ENCODE peak calls at places on chromosomes 16 and 17, in four cellular contexts. F is lower lobe of right lung, W is thyroid gland, J is pancreas. H is an unnamed sample. For H3K27me3, the result is how much of the 10 kb centered on the place peaks cover.

GRCh38 chr17:10155334-10156081 is 42.9 kb downstream of the GAS7 start:
- DNase-seq in F (no peak), W (no peak), J (no peak), H (no peak)

GRCh38 chr16:11066231-11066870 is 122.0 kb downstream of the CLEC16A start:
- DNase-seq in F (no peak), W (no peak), J (no peak), H (no peak)

GRCh38 chr16:11871193-11871592 is 19.9 kb upstream of the RSL1D1 start:
- DNase-seq in F (no peak), W (peak), J (no peak), H (no peak)

GRCh38 chr16:86045601-86045971 is 146.6 kb downstream of the IRF8 start:
- DNase-seq in F (no peak), W (no peak), J (no peak), H (no peak)

GRCh38 chr16:65384441-65384840 is 262.6 kb upstream of the CDH11 start:
- DNase-seq in F (no peak), W (no peak), J (no peak), H (no peak)

GRCh38 chr17:75241996-75242460 is 19.4 kb downstream of the GGA3 start:
- DNase-seq in F (no peak), W (no peak), J (no peak), H (no peak)

GRCh38 chr16:70470927-70471341 is 16.5 kb downstream of the FCSK start:
- DNase-seq in F (no peak), W (peak), J (peak), H (no peak)

GRCh38 chr17:82491533-82491932 is 28.0 kb upstream of the FOXK2 start:
- DNase-seq in F (no peak), W (no peak), J (peak), H (no peak)

GRCh38 chr16:71985262-71985974 is 14.8 kb downstream of the PKD1L3 start:
- DNase-seq in F (no peak), W (no peak), J (no peak), H (no peak)

GRCh38 chr17:58028591-58028990 is 21.5 kb upstream of the SRSF1 start:
- DNase-seq in F (no peak), W (no peak), J (no peak), H (no peak)

GRCh38 chr16:23691483-23692189 is 12.9 kb downstream of the PLK1 start:
- DNase-seq in F (no peak), W (no peak), J (no peak), H (no peak)

GRCh38 chr17:80937501-80938356 is 53.9 kb upstream of the CHMP6 start:
- DNase-seq in F (no peak), W (no peak), J (no peak), H (no peak)

GRCh38 chr16:46862555-46863447 is 21.4 kb upstream of the GPT2 start:
- DNase-seq in F (no peak), W (no peak), J (no peak), H (no peak)

GRCh38 chr17:5826384-5826783 is 242.1 kb upstream of the NLRP1 start:
- DNase-seq in F (no peak), W (no peak), J (no peak), H (no peak)

GRCh38 chr16:49631521-49632041 is 224.3 kb downstream of the ZNF423 start:
- DNase-seq in F (no peak), W (no peak), J (no peak), H (no peak)

GRCh38 chr17:74123350-74123749 is 80.1 kb upstream of the RPL38 start:
- DNase-seq in F (no peak), W (no peak), J (no peak), H (no peak)

GRCh38 chr16:84080378-84080777 is 36.4 kb downstream of the MBTPS1 start:
- DNase-seq in F (no peak), W (no peak), J (no peak), H (no peak)

GRCh38 chr16:11201498-11202259 is 54.3 kb downstream of the SOCS1 start:
- DNase-seq in F (no peak), W (no peak), J (no peak), H (no peak)

GRCh38 chr17:3722716-3723115 is 987 bp upstream of the HASPIN start:
- DNase-seq in F (no peak), W (no peak), J (no peak), H (no peak)

GRCh38 chr16:5015351-5015750 is 18.4 kb downstream of the NAGPA start:
- DNase-seq in F (no peak), W (no peak), J (no peak), H (no peak)

GRCh38 chr16:35193956-35194355 is 1734.5 kb downstream of the TP53TG3F start:
- DNase-seq in F (no peak), W (no peak), J (no peak), H (no peak)

GRCh38 chr17:71792966-71793365 is 327.9 kb upstream of the SOX9 start:
- DNase-seq in F (no peak), W (no peak), J (no peak), H (no peak)

GRCh38 chr17:71899317-71899716 is 221.5 kb upstream of the SOX9 start:
- DNase-seq in F (no peak), W (no peak), J (no peak), H (no peak)

GRCh38 chr17:30336369-30337171 is 2.7 kb upstream of the TMIGD1 start:
- DNase-seq in F (no peak), W (peak), J (no peak), H (no peak)

GRCh38 chr16:86740298-86740697 is 161.9 kb downstream of the FOXL1 start:
- DNase-seq in F (no peak), W (no peak), J (no peak), H (no peak)

GRCh38 chr17:72219136-72219823 is 98.5 kb downstream of the SOX9 start:
- DNase-seq in F (no peak), W (peak), J (no peak), H (no peak)

GRCh38 chr16:4500283-4500682 is 24.1 kb downstream of the HMOX2 start:
- DNase-seq in F (no peak), W (no peak), J (no peak), H (peak)

GRCh38 chr16:24771779-24772157 is 42.3 kb downstream of the TNRC6A start:
- DNase-seq in F (no peak), W (no peak), J (no peak), H (no peak)

GRCh38 chr17:9488556-9488955 is 87.1 kb downstream of the STX8 start:
- DNase-seq in F (no peak), W (no peak), J (no peak), H (no peak)

GRCh38 chr16:73057369-73058210 is 9.7 kb upstream of the ZFHX3 start:
- DNase-seq in F (peak), W (peak), J (peak), H (no peak)

GRCh38 chr17:57468932-57469775 is 212.8 kb downstream of the MSI2 start:
- DNase-seq in F (no peak), W (no peak), J (no peak), H (no peak)

GRCh38 chr17:8109669-8110455 is 8.5 kb downstream of the ALOXE3 start:
- DNase-seq in F (peak), W (peak), J (peak), H (peak)

GRCh38 chr17:3917391-3917931 is 1.2 kb upstream of the P2RX1 start:
- DNase-seq in F (peak), W (peak), J (peak), H (no peak)

GRCh38 chr17:47941998-47942490 is 673 bp downstream of the PNPO start:
- DNase-seq in F (no peak), W (no peak), J (no peak), H (no peak)

GRCh38 chr16:2720063-2720455 is at the start of gene PRSS27:
- DNase-seq in F (no peak), W (no peak), J (peak), H (no peak)

GRCh38 chr17:73533801-73534574 is 110.3 kb downstream of the SDK2 start:
- DNase-seq in F (no peak), W (no peak), J (no peak), H (no peak)

GRCh38 chr17:80790981-80791742 is 200.5 kb upstream of the CHMP6 start:
- DNase-seq in F (no peak), W (no peak), J (no peak), H (no peak)

GRCh38 chr17:73717690-73718089 is 73.4 kb upstream of the SDK2 start:
- DNase-seq in F (no peak), W (no peak), J (no peak), H (no peak)

GRCh38 chr17:2057130-2057713 is 2.3 kb downstream of the HIC1 start:
- DNase-seq in F (no peak), W (no peak), J (peak), H (no peak)

GRCh38 chr17:2056221-2057129 is 1.6 kb downstream of the HIC1 start:
- DNase-seq in F (peak), W (peak), J (peak), H (no peak)

GRCh38 chr17:2058521-2059124 is 3.7 kb downstream of the HIC1 start:
- DNase-seq in F (peak), W (peak), J (peak), H (no peak)

GRCh38 chr17:2059125-2059836 is 4.4 kb downstream of the HIC1 start:
- DNase-seq in F (peak), W (no peak), J (no peak), H (no peak)

GRCh38 chr17:2057714-2058520 is 3.0 kb downstream of the HIC1 start:
- DNase-seq in F (no peak), W (no peak), J (peak), H (no peak)
- H3K27ac ChIP-seq in F (peak), W (peak), J (peak), H (peak)

GRCh38 chr16:81888520-81889394 is 109.7 kb downstream of the PLCG2 start:
- DNase-seq in F (no peak), W (no peak), J (no peak), H (no peak)
- H3K27me3 ChIP-seq in F (under half), W (under half), J (under half), H (under half)

GRCh38 chr17:42760652-42761581 is at the start of gene RAMP2:
- DNase-seq in F (no peak), W (peak), J (peak), H (no peak)
- H3K27ac ChIP-seq in F (peak), W (peak), J (peak), H (peak)

GRCh38 chr17:50207792-50208567 is 6.5 kb upstream of the COL1A1 start:
- DNase-seq in F (no peak), W (no peak), J (no peak), H (no peak)
- H3K27me3 ChIP-seq in F (under half), W (under half), J (under half), H (under half)

DNA sequence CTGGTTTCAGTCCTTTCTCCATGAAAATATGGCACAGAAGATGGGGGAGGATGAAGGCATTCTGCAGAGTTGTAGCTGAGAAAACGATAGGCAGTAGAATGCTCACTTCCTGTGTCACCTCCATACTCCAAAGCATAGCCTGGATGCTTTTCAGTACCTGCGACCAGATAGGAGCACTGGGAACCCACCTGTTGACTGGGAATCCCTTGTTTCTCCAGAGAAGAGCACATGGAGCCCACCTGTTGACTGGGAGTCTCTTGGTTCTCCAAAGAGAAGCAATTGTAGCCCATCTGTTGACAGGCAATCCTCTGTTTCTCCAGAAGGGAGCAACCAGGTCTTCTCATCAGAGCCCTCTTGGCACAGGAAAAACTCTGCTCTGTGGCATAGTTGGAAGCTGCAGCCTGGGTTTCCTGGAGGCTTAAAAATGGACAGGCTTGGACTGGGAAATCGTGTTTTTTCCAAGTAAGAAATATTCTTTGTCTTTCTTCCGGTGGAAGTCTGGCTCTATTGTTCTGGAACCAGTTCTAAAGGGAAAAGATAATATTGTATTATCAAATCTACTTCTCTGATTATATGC is 13.2 kb downstream of the TERF2IP start:
- DNase-seq in F (no peak), W (no peak), J (no peak), H (no peak)
- H3K27ac ChIP-seq in F (no peak), W (no peak), J (no peak), H (no peak)

GRCh38 chr17:79203657-79204056 is 129.0 kb downstream of the ENGASE start:
- DNase-seq in F (no peak), W (no peak), J (no peak), H (no peak)

GRCh38 chr17:79202476-79202875 is 127.9 kb downstream of the ENGASE start:
- DNase-seq in F (no peak), W (no peak), J (peak), H (no peak)

GRCh38 chr17:79203016-79203415 is 128.4 kb downstream of the ENGASE start:
- DNase-seq in F (no peak), W (no peak), J (no peak), H (no peak)

GRCh38 chr17:79201536-79202227 is 127.1 kb downstream of the ENGASE start:
- DNase-seq in F (no peak), W (no peak), J (peak), H (no peak)

DNA sequence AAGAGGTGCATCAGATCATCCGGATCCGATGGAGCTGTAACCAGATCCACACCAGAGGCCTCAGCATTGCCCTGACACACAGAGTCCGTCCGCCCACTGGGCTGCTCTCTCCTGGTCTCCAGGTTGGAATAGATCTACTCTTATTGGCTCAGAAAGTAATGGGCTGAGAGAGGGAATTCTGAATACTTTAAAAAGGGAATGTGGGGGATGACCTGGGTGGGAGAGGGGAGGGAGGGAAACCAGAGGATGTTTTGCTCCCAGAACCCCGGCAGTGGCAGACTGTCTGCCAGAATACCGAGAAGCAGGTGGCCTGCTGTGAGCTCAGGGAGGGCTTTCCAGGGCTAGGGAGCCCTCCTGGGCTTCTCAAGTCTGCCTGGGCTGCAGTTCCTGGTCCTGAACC is 126.5 kb downstream of the ENGASE start:
- DNase-seq in F (no peak), W (no peak), J (no peak), H (no peak)
- H3K27me3 ChIP-seq in F (under half), W (under half), J (under half), H (under half)

GRCh38 chr16:973366-973765 is 2.6 kb upstream of the LMF1 start:
- DNase-seq in F (no peak), W (no peak), J (no peak), H (no peak)
- H3K27ac ChIP-seq in F (no peak), W (no peak), J (peak), H (no peak)